ENCODE peak calls at places on chromosome 22, in six cellular contexts. One of them, this sample, is unnamed. For H3K4me1, the result is how much of the 10 kb centered on the place peaks cover.

GRCh38 chr22:17501679-17502285 is 61.5 kb upstream of the SLC25A18 start:
- DNase-seq in lung: no peak
- DNase-seq in aorta: no peak
- DNase-seq in left ventricle myocardium inferior: no peak
- DNase-seq in breast epithelium: no peak
- DNase-seq in PC-9: peak
- DNase-seq in this sample: peak

GRCh38 chr22:36911887-36912661 is 1.4 kb upstream of the CSF2RB start:
- DNase-seq in lung: no peak
- DNase-seq in aorta: no peak
- DNase-seq in left ventricle myocardium inferior: no peak
- DNase-seq in breast epithelium: no peak
- DNase-seq in PC-9: peak
- DNase-seq in this sample: no peak

GRCh38 chr22:49979587-49980264 is 19.2 kb downstream of the PIM3 start:
- DNase-seq in lung: no peak
- DNase-seq in aorta: peak
- DNase-seq in left ventricle myocardium inferior: no peak
- DNase-seq in breast epithelium: peak
- DNase-seq in PC-9: no peak
- DNase-seq in this sample: no peak

GRCh38 chr22:40121463-40121862 is 56.3 kb upstream of the TNRC6B start:
- DNase-seq in lung: no peak
- DNase-seq in aorta: no peak
- DNase-seq in left ventricle myocardium inferior: no peak
- DNase-seq in breast epithelium: no peak
- DNase-seq in PC-9: no peak
- DNase-seq in this sample: no peak

GRCh38 chr22:44411226-44412135 is 86.6 kb downstream of the RTL6 start:
- DNase-seq in lung: no peak
- DNase-seq in aorta: peak
- DNase-seq in left ventricle myocardium inferior: no peak
- DNase-seq in breast epithelium: peak
- DNase-seq in PC-9: no peak
- DNase-seq in this sample: no peak

GRCh38 chr22:39496131-39496838 is 5.8 kb upstream of the MIEF1 start:
- DNase-seq in lung: peak
- DNase-seq in aorta: peak
- DNase-seq in left ventricle myocardium inferior: peak
- DNase-seq in breast epithelium: peak
- DNase-seq in PC-9: peak
- DNase-seq in this sample: no peak

GRCh38 chr22:49971232-49972162 is 10.9 kb downstream of the PIM3 start:
- DNase-seq in lung: peak
- DNase-seq in aorta: peak
- DNase-seq in left ventricle myocardium inferior: peak
- DNase-seq in breast epithelium: peak
- DNase-seq in PC-9: peak
- DNase-seq in this sample: no peak

GRCh38 chr22:39525658-39525975 is 5.3 kb downstream of the ATF4 start:
- DNase-seq in lung: no peak
- DNase-seq in aorta: peak
- DNase-seq in left ventricle myocardium inferior: no peak
- DNase-seq in breast epithelium: no peak
- DNase-seq in PC-9: no peak
- DNase-seq in this sample: no peak

GRCh38 chr22:24400726-24401596 is 26.4 kb upstream of the ADORA2A start:
- DNase-seq in lung: no peak
- DNase-seq in aorta: no peak
- DNase-seq in left ventricle myocardium inferior: no peak
- DNase-seq in breast epithelium: no peak
- DNase-seq in PC-9: no peak
- DNase-seq in this sample: no peak

GRCh38 chr22:42078469-42079318 is 806 bp upstream of the SMDT1 start:
- DNase-seq in lung: no peak
- DNase-seq in aorta: no peak
- DNase-seq in left ventricle myocardium inferior: no peak
- DNase-seq in breast epithelium: no peak
- DNase-seq in PC-9: no peak
- DNase-seq in this sample: peak

GRCh38 chr22:43827926-43828710 is 16.0 kb upstream of the EFCAB6 start:
- DNase-seq in lung: no peak
- DNase-seq in aorta: peak
- DNase-seq in left ventricle myocardium inferior: no peak
- DNase-seq in breast epithelium: no peak
- DNase-seq in PC-9: no peak
- DNase-seq in this sample: no peak

GRCh38 chr22:36249160-36249559 is 3.8 kb upstream of the APOL1 start:
- DNase-seq in lung: no peak
- DNase-seq in aorta: no peak
- DNase-seq in left ventricle myocardium inferior: no peak
- DNase-seq in breast epithelium: no peak
- DNase-seq in PC-9: no peak
- DNase-seq in this sample: no peak

GRCh38 chr22:22068025-22068424 is 85.4 kb upstream of the TOP3B start:
- DNase-seq in lung: no peak
- DNase-seq in aorta: no peak
- DNase-seq in left ventricle myocardium inferior: no peak
- DNase-seq in breast epithelium: no peak
- DNase-seq in PC-9: no peak
- DNase-seq in this sample: no peak

DNA sequence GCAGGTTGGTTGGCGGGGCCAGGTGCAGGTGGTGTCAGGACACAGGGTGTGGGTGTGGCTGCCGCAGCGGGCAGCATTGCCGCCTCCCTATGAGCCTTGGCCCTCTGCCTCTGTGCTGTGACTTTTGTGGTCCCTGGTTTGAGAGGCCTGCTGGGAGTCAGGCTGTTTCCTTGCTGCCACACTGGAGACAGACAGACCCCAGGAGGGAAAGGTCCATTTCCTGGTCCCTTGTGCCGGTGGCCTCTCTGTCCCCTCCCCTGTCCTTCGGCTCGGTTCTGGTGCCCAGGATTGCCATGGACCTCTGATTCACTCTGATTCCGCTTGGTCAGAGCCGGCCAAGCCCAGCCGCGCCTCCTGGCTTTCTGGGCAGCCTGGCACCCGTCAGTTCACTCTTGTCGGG is 196.9 kb downstream of the TBC1D22A start:
- DNase-seq in lung: no peak
- DNase-seq in aorta: no peak
- DNase-seq in left ventricle myocardium inferior: no peak
- DNase-seq in breast epithelium: no peak
- DNase-seq in PC-9: no peak
- DNase-seq in this sample: no peak
- H3K27ac ChIP-seq in lung: no peak
- H3K27ac ChIP-seq in aorta: no peak
- H3K27ac ChIP-seq in left ventricle myocardium inferior: no peak
- H3K27ac ChIP-seq in breast epithelium: no peak
- H3K27ac ChIP-seq in PC-9: no peak
- H3K27ac ChIP-seq in this sample: no peak

DNA sequence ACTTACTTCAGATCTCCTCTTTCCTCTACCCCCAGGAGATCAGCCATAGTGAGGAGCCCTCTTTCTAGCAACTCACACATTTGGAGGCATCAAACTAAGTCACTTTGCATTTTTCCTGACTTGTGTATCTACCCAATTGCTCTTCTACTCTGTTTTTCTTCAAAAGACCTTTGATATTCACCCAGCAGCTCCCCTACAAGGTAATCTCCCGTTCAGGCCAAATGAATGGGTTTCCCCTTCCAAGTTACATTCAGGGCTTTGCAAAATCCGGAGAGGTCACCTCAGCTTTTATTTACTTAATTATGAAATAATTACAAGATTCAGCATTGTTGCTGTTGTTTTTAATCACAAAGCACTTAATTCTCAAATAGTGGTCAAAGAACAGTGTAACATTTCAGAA is 6.1 kb downstream of the LARGE1 start:
- DNase-seq in lung: no peak
- DNase-seq in aorta: no peak
- DNase-seq in left ventricle myocardium inferior: no peak
- DNase-seq in breast epithelium: no peak
- DNase-seq in PC-9: no peak
- DNase-seq in this sample: no peak
- H3K4me1 ChIP-seq in lung: under half
- H3K4me1 ChIP-seq in aorta: under half
- H3K4me1 ChIP-seq in left ventricle myocardium inferior: half or more
- H3K4me1 ChIP-seq in breast epithelium: under half
- H3K4me1 ChIP-seq in PC-9: under half
- H3K4me1 ChIP-seq in this sample: under half

GRCh38 chr22:46007848-46008261 is 30.9 kb upstream of the WNT7B start:
- DNase-seq in lung: peak
- DNase-seq in aorta: peak
- DNase-seq in left ventricle myocardium inferior: peak
- DNase-seq in breast epithelium: peak
- DNase-seq in PC-9: peak
- DNase-seq in this sample: peak

GRCh38 chr22:46009730-46010129 is 32.8 kb upstream of the WNT7B start:
- DNase-seq in lung: no peak
- DNase-seq in aorta: peak
- DNase-seq in left ventricle myocardium inferior: peak
- DNase-seq in breast epithelium: no peak
- DNase-seq in PC-9: no peak
- DNase-seq in this sample: no peak

GRCh38 chr22:46010177-46010867 is 33.4 kb upstream of the WNT7B start:
- DNase-seq in lung: no peak
- DNase-seq in aorta: peak
- DNase-seq in left ventricle myocardium inferior: peak
- DNase-seq in breast epithelium: no peak
- DNase-seq in PC-9: no peak
- DNase-seq in this sample: peak

GRCh38 chr22:46008291-46008690 is 31.3 kb upstream of the WNT7B start:
- DNase-seq in lung: no peak
- DNase-seq in aorta: no peak
- DNase-seq in left ventricle myocardium inferior: peak
- DNase-seq in breast epithelium: no peak
- DNase-seq in PC-9: no peak
- DNase-seq in this sample: no peak

GRCh38 chr22:46008836-46009596 is 32.1 kb upstream of the WNT7B start:
- DNase-seq in lung: no peak
- DNase-seq in aorta: peak
- DNase-seq in left ventricle myocardium inferior: peak
- DNase-seq in breast epithelium: no peak
- DNase-seq in PC-9: no peak
- DNase-seq in this sample: no peak
- H3K27ac ChIP-seq in lung: no peak
- H3K27ac ChIP-seq in aorta: no peak
- H3K27ac ChIP-seq in left ventricle myocardium inferior: peak
- H3K27ac ChIP-seq in breast epithelium: peak
- H3K27ac ChIP-seq in PC-9: no peak
- H3K27ac ChIP-seq in this sample: no peak

GRCh38 chr22:33867118-33867863 is 53.0 kb downstream of the LARGE1 start:
- DNase-seq in lung: no peak
- DNase-seq in aorta: no peak
- DNase-seq in left ventricle myocardium inferior: no peak
- DNase-seq in breast epithelium: no peak
- DNase-seq in PC-9: peak
- DNase-seq in this sample: peak

GRCh38 chr22:33865996-33866395 is 54.3 kb downstream of the LARGE1 start:
- DNase-seq in lung: no peak
- DNase-seq in aorta: no peak
- DNase-seq in left ventricle myocardium inferior: no peak
- DNase-seq in breast epithelium: no peak
- DNase-seq in PC-9: no peak
- DNase-seq in this sample: no peak

GRCh38 chr22:33865248-33865647 is 55.0 kb downstream of the LARGE1 start:
- DNase-seq in lung: no peak
- DNase-seq in aorta: no peak
- DNase-seq in left ventricle myocardium inferior: no peak
- DNase-seq in breast epithelium: no peak
- DNase-seq in PC-9: no peak
- DNase-seq in this sample: no peak

GRCh38 chr22:33866521-33866920 is 53.8 kb downstream of the LARGE1 start:
- DNase-seq in lung: no peak
- DNase-seq in aorta: no peak
- DNase-seq in left ventricle myocardium inferior: no peak
- DNase-seq in breast epithelium: no peak
- DNase-seq in PC-9: no peak
- DNase-seq in this sample: no peak

DNA sequence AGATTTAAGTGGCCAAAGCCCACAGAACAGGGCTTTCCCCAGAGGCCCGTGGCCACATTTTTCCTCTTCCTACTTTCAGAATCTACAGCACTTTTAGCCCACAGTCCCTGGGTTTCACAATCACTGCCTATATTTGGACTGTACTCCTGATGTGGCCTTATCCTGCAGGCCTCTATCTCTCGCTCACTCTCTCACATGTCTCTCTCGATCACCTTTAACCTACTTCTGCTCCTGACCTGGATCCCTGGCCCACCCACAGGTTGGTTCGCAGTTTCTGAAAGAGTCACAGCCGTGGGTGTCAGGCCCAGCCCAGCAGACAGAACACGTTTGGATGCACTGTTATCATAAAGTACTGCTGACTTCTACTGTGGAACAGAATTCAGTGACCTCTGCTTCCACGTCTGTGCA is 55.5 kb downstream of the LARGE1 start:
- DNase-seq in lung: no peak
- DNase-seq in aorta: no peak
- DNase-seq in left ventricle myocardium inferior: peak
- DNase-seq in breast epithelium: no peak
- DNase-seq in PC-9: no peak
- DNase-seq in this sample: no peak
- H3K4me1 ChIP-seq in lung: under half
- H3K4me1 ChIP-seq in aorta: under half
- H3K4me1 ChIP-seq in left ventricle myocardium inferior: half or more
- H3K4me1 ChIP-seq in breast epithelium: under half
- H3K4me1 ChIP-seq in PC-9: under half
- H3K4me1 ChIP-seq in this sample: under half

GRCh38 chr22:32543020-32543357 is 68.4 kb downstream of the FBXO7 start:
- DNase-seq in lung: no peak
- DNase-seq in aorta: peak
- DNase-seq in left ventricle myocardium inferior: no peak
- DNase-seq in breast epithelium: no peak
- DNase-seq in PC-9: no peak
- DNase-seq in this sample: no peak
- H3K27ac ChIP-seq in lung: peak
- H3K27ac ChIP-seq in aorta: no peak
- H3K27ac ChIP-seq in left ventricle myocardium inferior: peak
- H3K27ac ChIP-seq in breast epithelium: peak
- H3K27ac ChIP-seq in PC-9: no peak
- H3K27ac ChIP-seq in this sample: no peak

GRCh38 chr22:19989725-19990067 is 26.9 kb downstream of the ARVCF start:
- DNase-seq in lung: no peak
- DNase-seq in aorta: no peak
- DNase-seq in left ventricle myocardium inferior: no peak
- DNase-seq in breast epithelium: no peak
- DNase-seq in PC-9: no peak
- DNase-seq in this sample: no peak
- H3K4me1 ChIP-seq in lung: under half
- H3K4me1 ChIP-seq in aorta: under half
- H3K4me1 ChIP-seq in left ventricle myocardium inferior: half or more
- H3K4me1 ChIP-seq in breast epithelium: under half
- H3K4me1 ChIP-seq in PC-9: under half
- H3K4me1 ChIP-seq in this sample: under half